ENCODE peak calls at places on chromosomes 13 and 19, in eight cellular contexts. One of them, this sample, is unnamed. For H3K9me3, the result is how much of the 10 kb centered on the place peaks cover.

GRCh38 chr19:1274852-1275259 is 474 bp upstream of the FAM174C start:
- DNase-seq in CD4-positive, alpha-beta memory T cell: no peak
- DNase-seq in fibroblast of lung: no peak
- DNase-seq in AG04450: no peak
- DNase-seq in PC-3: no peak
- DNase-seq in tibial artery: no peak
- DNase-seq in psoas muscle: no peak
- DNase-seq in CD4-positive, alpha-beta T cell: no peak
- DNase-seq in this sample: no peak

GRCh38 chr19:33277434-33277833 is 24.9 kb downstream of the CEBPA start:
- DNase-seq in CD4-positive, alpha-beta memory T cell: no peak
- DNase-seq in fibroblast of lung: no peak
- DNase-seq in AG04450: no peak
- DNase-seq in PC-3: no peak
- DNase-seq in tibial artery: no peak
- DNase-seq in psoas muscle: no peak
- DNase-seq in CD4-positive, alpha-beta T cell: no peak
- DNase-seq in this sample: no peak

GRCh38 chr13:98930014-98930625 is 47.7 kb downstream of the DOCK9 start:
- DNase-seq in CD4-positive, alpha-beta memory T cell: no peak
- DNase-seq in fibroblast of lung: no peak
- DNase-seq in AG04450: no peak
- DNase-seq in PC-3: no peak
- DNase-seq in tibial artery: no peak
- DNase-seq in psoas muscle: peak
- DNase-seq in CD4-positive, alpha-beta T cell: no peak
- DNase-seq in this sample: no peak

GRCh38 chr13:34044041-34044440 is 226.1 kb downstream of the RFC3 start:
- DNase-seq in CD4-positive, alpha-beta memory T cell: no peak
- DNase-seq in fibroblast of lung: no peak
- DNase-seq in AG04450: no peak
- DNase-seq in PC-3: peak
- DNase-seq in tibial artery: no peak
- DNase-seq in psoas muscle: no peak
- DNase-seq in CD4-positive, alpha-beta T cell: no peak
- DNase-seq in this sample: no peak

GRCh38 chr13:76929320-76929719 is 19.0 kb upstream of the ACOD1 start:
- DNase-seq in CD4-positive, alpha-beta memory T cell: no peak
- DNase-seq in fibroblast of lung: no peak
- DNase-seq in AG04450: no peak
- DNase-seq in PC-3: no peak
- DNase-seq in tibial artery: no peak
- DNase-seq in psoas muscle: no peak
- DNase-seq in CD4-positive, alpha-beta T cell: no peak
- DNase-seq in this sample: no peak

GRCh38 chr13:35727881-35728280 is 251.4 kb upstream of the MAB21L1 start:
- DNase-seq in CD4-positive, alpha-beta memory T cell: no peak
- DNase-seq in fibroblast of lung: no peak
- DNase-seq in AG04450: no peak
- DNase-seq in PC-3: no peak
- DNase-seq in tibial artery: no peak
- DNase-seq in psoas muscle: no peak
- DNase-seq in CD4-positive, alpha-beta T cell: no peak
- DNase-seq in this sample: no peak

GRCh38 chr19:55637534-55637933 is 3.3 kb upstream of the ZNF580 start:
- DNase-seq in CD4-positive, alpha-beta memory T cell: no peak
- DNase-seq in fibroblast of lung: no peak
- DNase-seq in AG04450: no peak
- DNase-seq in PC-3: no peak
- DNase-seq in tibial artery: no peak
- DNase-seq in psoas muscle: no peak
- DNase-seq in CD4-positive, alpha-beta T cell: no peak
- DNase-seq in this sample: no peak

GRCh38 chr13:47215741-47216140 is 318.9 kb upstream of the HTR2A start:
- DNase-seq in CD4-positive, alpha-beta memory T cell: no peak
- DNase-seq in fibroblast of lung: peak
- DNase-seq in AG04450: peak
- DNase-seq in PC-3: peak
- DNase-seq in tibial artery: no peak
- DNase-seq in psoas muscle: no peak
- DNase-seq in CD4-positive, alpha-beta T cell: no peak
- DNase-seq in this sample: no peak

GRCh38 chr13:71624641-71625040 is 242.4 kb downstream of the DACH1 start:
- DNase-seq in CD4-positive, alpha-beta memory T cell: no peak
- DNase-seq in fibroblast of lung: no peak
- DNase-seq in AG04450: no peak
- DNase-seq in PC-3: no peak
- DNase-seq in tibial artery: no peak
- DNase-seq in psoas muscle: no peak
- DNase-seq in CD4-positive, alpha-beta T cell: no peak
- DNase-seq in this sample: no peak

GRCh38 chr19:17490411-17490810 is 20.1 kb downstream of the SLC27A1 start:
- DNase-seq in CD4-positive, alpha-beta memory T cell: peak
- DNase-seq in fibroblast of lung: no peak
- DNase-seq in AG04450: no peak
- DNase-seq in PC-3: no peak
- DNase-seq in tibial artery: no peak
- DNase-seq in psoas muscle: no peak
- DNase-seq in CD4-positive, alpha-beta T cell: no peak
- DNase-seq in this sample: no peak

GRCh38 chr19:40283414-40284250 is 1.5 kb downstream of the AKT2 start:
- DNase-seq in CD4-positive, alpha-beta memory T cell: no peak
- DNase-seq in fibroblast of lung: peak
- DNase-seq in AG04450: no peak
- DNase-seq in PC-3: no peak
- DNase-seq in tibial artery: no peak
- DNase-seq in psoas muscle: no peak
- DNase-seq in CD4-positive, alpha-beta T cell: no peak
- DNase-seq in this sample: no peak

GRCh38 chr19:50427997-50428425 is 4.7 kb upstream of the MYBPC2 start:
- DNase-seq in CD4-positive, alpha-beta memory T cell: peak
- DNase-seq in fibroblast of lung: peak
- DNase-seq in AG04450: peak
- DNase-seq in PC-3: no peak
- DNase-seq in tibial artery: peak
- DNase-seq in psoas muscle: peak
- DNase-seq in CD4-positive, alpha-beta T cell: no peak
- DNase-seq in this sample: peak

GRCh38 chr19:18520848-18521691 is 800 bp downstream of the ELL start:
- DNase-seq in CD4-positive, alpha-beta memory T cell: no peak
- DNase-seq in fibroblast of lung: no peak
- DNase-seq in AG04450: no peak
- DNase-seq in PC-3: no peak
- DNase-seq in tibial artery: peak
- DNase-seq in psoas muscle: peak
- DNase-seq in CD4-positive, alpha-beta T cell: no peak
- DNase-seq in this sample: no peak

GRCh38 chr19:18756896-18757295 is 34.2 kb downstream of the COMP start:
- DNase-seq in CD4-positive, alpha-beta memory T cell: no peak
- DNase-seq in fibroblast of lung: no peak
- DNase-seq in AG04450: no peak
- DNase-seq in PC-3: no peak
- DNase-seq in tibial artery: no peak
- DNase-seq in psoas muscle: no peak
- DNase-seq in CD4-positive, alpha-beta T cell: no peak
- DNase-seq in this sample: no peak

GRCh38 chr19:53659292-53659691 is 27.5 kb downstream of the DPRX start:
- DNase-seq in CD4-positive, alpha-beta memory T cell: no peak
- DNase-seq in fibroblast of lung: no peak
- DNase-seq in AG04450: no peak
- DNase-seq in PC-3: peak
- DNase-seq in tibial artery: no peak
- DNase-seq in psoas muscle: no peak
- DNase-seq in CD4-positive, alpha-beta T cell: no peak
- DNase-seq in this sample: no peak

GRCh38 chr13:75798353-75799245 is 162.5 kb downstream of the LMO7 start:
- DNase-seq in CD4-positive, alpha-beta memory T cell: no peak
- DNase-seq in fibroblast of lung: no peak
- DNase-seq in AG04450: no peak
- DNase-seq in PC-3: peak
- DNase-seq in tibial artery: no peak
- DNase-seq in psoas muscle: no peak
- DNase-seq in CD4-positive, alpha-beta T cell: no peak
- DNase-seq in this sample: no peak

GRCh38 chr19:28727133-28727834 is 485.7 kb downstream of the UQCRFS1 start:
- DNase-seq in CD4-positive, alpha-beta memory T cell: peak
- DNase-seq in fibroblast of lung: peak
- DNase-seq in AG04450: no peak
- DNase-seq in PC-3: no peak
- DNase-seq in tibial artery: no peak
- DNase-seq in psoas muscle: no peak
- DNase-seq in CD4-positive, alpha-beta T cell: no peak
- DNase-seq in this sample: no peak

GRCh38 chr19:3366761-3367571 is 583 bp downstream of the NFIC start:
- DNase-seq in CD4-positive, alpha-beta memory T cell: no peak
- DNase-seq in fibroblast of lung: peak
- DNase-seq in AG04450: no peak
- DNase-seq in PC-3: peak
- DNase-seq in tibial artery: peak
- DNase-seq in psoas muscle: peak
- DNase-seq in CD4-positive, alpha-beta T cell: no peak
- DNase-seq in this sample: no peak

GRCh38 chr13:110368408-110368807 is 61.3 kb downstream of the COL4A2 start:
- DNase-seq in CD4-positive, alpha-beta memory T cell: no peak
- DNase-seq in fibroblast of lung: no peak
- DNase-seq in AG04450: no peak
- DNase-seq in PC-3: no peak
- DNase-seq in tibial artery: no peak
- DNase-seq in psoas muscle: no peak
- DNase-seq in CD4-positive, alpha-beta T cell: no peak
- DNase-seq in this sample: no peak

GRCh38 chr13:98399756-98400155 is 177.2 kb downstream of the STK24 start:
- DNase-seq in CD4-positive, alpha-beta memory T cell: no peak
- DNase-seq in fibroblast of lung: no peak
- DNase-seq in AG04450: no peak
- DNase-seq in PC-3: no peak
- DNase-seq in tibial artery: no peak
- DNase-seq in psoas muscle: no peak
- DNase-seq in CD4-positive, alpha-beta T cell: no peak
- DNase-seq in this sample: no peak

GRCh38 chr19:51926784-51927741 is at the start of gene ZNF613:
- DNase-seq in CD4-positive, alpha-beta memory T cell: peak
- DNase-seq in fibroblast of lung: peak
- DNase-seq in AG04450: peak
- DNase-seq in PC-3: peak
- DNase-seq in tibial artery: peak
- DNase-seq in psoas muscle: peak
- DNase-seq in CD4-positive, alpha-beta T cell: peak
- DNase-seq in this sample: peak

GRCh38 chr13:41833201-41833600 is 127.7 kb downstream of the VWA8 start:
- DNase-seq in CD4-positive, alpha-beta memory T cell: no peak
- DNase-seq in fibroblast of lung: no peak
- DNase-seq in AG04450: no peak
- DNase-seq in PC-3: peak
- DNase-seq in tibial artery: no peak
- DNase-seq in psoas muscle: no peak
- DNase-seq in CD4-positive, alpha-beta T cell: no peak
- DNase-seq in this sample: no peak

GRCh38 chr13:97030705-97031452 is 36.6 kb upstream of the OXGR1 start:
- DNase-seq in CD4-positive, alpha-beta memory T cell: no peak
- DNase-seq in fibroblast of lung: peak
- DNase-seq in AG04450: peak
- DNase-seq in PC-3: peak
- DNase-seq in tibial artery: no peak
- DNase-seq in psoas muscle: no peak
- DNase-seq in CD4-positive, alpha-beta T cell: no peak
- DNase-seq in this sample: no peak

GRCh38 chr19:44278181-44278690 is 18.6 kb downstream of the ZNF233 start:
- DNase-seq in CD4-positive, alpha-beta memory T cell: no peak
- DNase-seq in fibroblast of lung: no peak
- DNase-seq in AG04450: no peak
- DNase-seq in PC-3: peak
- DNase-seq in tibial artery: no peak
- DNase-seq in psoas muscle: no peak
- DNase-seq in CD4-positive, alpha-beta T cell: no peak
- DNase-seq in this sample: no peak
- H3K9me3 ChIP-seq in CD4-positive, alpha-beta memory T cell: under half
- H3K9me3 ChIP-seq in fibroblast of lung: under half
- H3K9me3 ChIP-seq in AG04450: under half
- H3K9me3 ChIP-seq in PC-3: under half
- H3K9me3 ChIP-seq in tibial artery: under half
- H3K9me3 ChIP-seq in psoas muscle: half or more
- H3K9me3 ChIP-seq in CD4-positive, alpha-beta T cell: half or more
- H3K9me3 ChIP-seq in this sample: half or more

GRCh38 chr19:43126720-43127119 is 44.2 kb upstream of the PSG2 start:
- DNase-seq in CD4-positive, alpha-beta memory T cell: no peak
- DNase-seq in fibroblast of lung: no peak
- DNase-seq in AG04450: no peak
- DNase-seq in PC-3: peak
- DNase-seq in tibial artery: no peak
- DNase-seq in psoas muscle: no peak
- DNase-seq in CD4-positive, alpha-beta T cell: no peak
- DNase-seq in this sample: no peak
- H3K9me3 ChIP-seq in CD4-positive, alpha-beta memory T cell: under half
- H3K9me3 ChIP-seq in fibroblast of lung: under half
- H3K9me3 ChIP-seq in AG04450: under half
- H3K9me3 ChIP-seq in PC-3: under half
- H3K9me3 ChIP-seq in tibial artery: under half
- H3K9me3 ChIP-seq in psoas muscle: under half
- H3K9me3 ChIP-seq in CD4-positive, alpha-beta T cell: under half
- H3K9me3 ChIP-seq in this sample: under half

GRCh38 chr13:67827992-67828391 is 597.9 kb upstream of the PCDH9 start:
- DNase-seq in CD4-positive, alpha-beta memory T cell: no peak
- DNase-seq in fibroblast of lung: no peak
- DNase-seq in AG04450: no peak
- DNase-seq in PC-3: peak
- DNase-seq in tibial artery: no peak
- DNase-seq in psoas muscle: no peak
- DNase-seq in CD4-positive, alpha-beta T cell: no peak
- DNase-seq in this sample: no peak
- H3K9me3 ChIP-seq in CD4-positive, alpha-beta memory T cell: under half
- H3K9me3 ChIP-seq in fibroblast of lung: under half
- H3K9me3 ChIP-seq in AG04450: under half
- H3K9me3 ChIP-seq in PC-3: under half
- H3K9me3 ChIP-seq in tibial artery: under half
- H3K9me3 ChIP-seq in psoas muscle: under half
- H3K9me3 ChIP-seq in CD4-positive, alpha-beta T cell: under half
- H3K9me3 ChIP-seq in this sample: under half

GRCh38 chr19:15614507-15615379 is at the start of gene CYP4F8:
- DNase-seq in CD4-positive, alpha-beta memory T cell: no peak
- DNase-seq in fibroblast of lung: no peak
- DNase-seq in AG04450: no peak
- DNase-seq in PC-3: no peak
- DNase-seq in tibial artery: no peak
- DNase-seq in psoas muscle: no peak
- DNase-seq in CD4-positive, alpha-beta T cell: no peak
- DNase-seq in this sample: no peak

GRCh38 chr19:15618321-15618720 is 3.3 kb downstream of the CYP4F8 start:
- DNase-seq in CD4-positive, alpha-beta memory T cell: no peak
- DNase-seq in fibroblast of lung: no peak
- DNase-seq in AG04450: no peak
- DNase-seq in PC-3: no peak
- DNase-seq in tibial artery: no peak
- DNase-seq in psoas muscle: no peak
- DNase-seq in CD4-positive, alpha-beta T cell: no peak
- DNase-seq in this sample: no peak

GRCh38 chr19:15615526-15615925 is 508 bp downstream of the CYP4F8 start:
- DNase-seq in CD4-positive, alpha-beta memory T cell: no peak
- DNase-seq in fibroblast of lung: no peak
- DNase-seq in AG04450: no peak
- DNase-seq in PC-3: no peak
- DNase-seq in tibial artery: no peak
- DNase-seq in psoas muscle: no peak
- DNase-seq in CD4-positive, alpha-beta T cell: no peak
- DNase-seq in this sample: no peak

GRCh38 chr19:15616627-15617270 is 1.7 kb downstream of the CYP4F8 start:
- DNase-seq in CD4-positive, alpha-beta memory T cell: no peak
- DNase-seq in fibroblast of lung: no peak
- DNase-seq in AG04450: no peak
- DNase-seq in PC-3: no peak
- DNase-seq in tibial artery: no peak
- DNase-seq in psoas muscle: no peak
- DNase-seq in CD4-positive, alpha-beta T cell: no peak
- DNase-seq in this sample: no peak

GRCh38 chr19:15616183-15616582 is 1.2 kb downstream of the CYP4F8 start:
- DNase-seq in CD4-positive, alpha-beta memory T cell: no peak
- DNase-seq in fibroblast of lung: no peak
- DNase-seq in AG04450: no peak
- DNase-seq in PC-3: no peak
- DNase-seq in tibial artery: no peak
- DNase-seq in psoas muscle: no peak
- DNase-seq in CD4-positive, alpha-beta T cell: no peak
- DNase-seq in this sample: no peak
- H3K9me3 ChIP-seq in CD4-positive, alpha-beta memory T cell: under half
- H3K9me3 ChIP-seq in fibroblast of lung: under half
- H3K9me3 ChIP-seq in AG04450: under half
- H3K9me3 ChIP-seq in PC-3: under half
- H3K9me3 ChIP-seq in tibial artery: under half
- H3K9me3 ChIP-seq in psoas muscle: under half
- H3K9me3 ChIP-seq in CD4-positive, alpha-beta T cell: under half
- H3K9me3 ChIP-seq in this sample: under half